ENCODE peak calls at places on chromosomes 16 and 17, in eight cellular contexts. D, X, Z, Y, U, T, C and Q are unnamed samples.

GRCh38 chr17:57553525-57553924 is 191.6 kb downstream of the CCDC182 start:
- DNase-seq in D (no peak), X (no peak), Z (no peak), Y (no peak), U (peak), T (no peak), C (no peak), Q (peak)

GRCh38 chr17:76027159-76027839 is at the start of gene EVPL:
- DNase-seq in D (peak), X (no peak), Z (peak), Y (no peak), U (no peak), T (no peak), C (no peak), Q (no peak)

GRCh38 chr16:10987361-10988163 is 43.2 kb downstream of the CLEC16A start:
- DNase-seq in D (no peak), X (no peak), Z (no peak), Y (no peak), U (no peak), T (no peak), C (no peak), Q (no peak)

GRCh38 chr17:38430316-38430715 is 2.1 kb downstream of the ARHGAP23 start:
- DNase-seq in D (no peak), X (no peak), Z (no peak), Y (no peak), U (no peak), T (no peak), C (no peak), Q (peak)

GRCh38 chr17:68491381-68491849 is 20.8 kb upstream of the PRKAR1A start:
- DNase-seq in D (no peak), X (no peak), Z (no peak), Y (no peak), U (no peak), T (no peak), C (no peak), Q (no peak)

GRCh38 chr16:69057400-69058378 is 47.8 kb upstream of the HAS3 start:
- DNase-seq in D (peak), X (no peak), Z (no peak), Y (no peak), U (no peak), T (peak), C (peak), Q (peak)

GRCh38 chr16:9527976-9528375 is 436.5 kb downstream of the HAPSTR1 start:
- DNase-seq in D (no peak), X (no peak), Z (no peak), Y (no peak), U (no peak), T (no peak), C (no peak), Q (no peak)

GRCh38 chr17:55348749-55349354 is 72.8 kb downstream of the MMD start:
- DNase-seq in D (peak), X (peak), Z (peak), Y (no peak), U (peak), T (peak), C (no peak), Q (peak)

GRCh38 chr16:78925071-78925714 is 675.3 kb downstream of the MAF start:
- DNase-seq in D (peak), X (peak), Z (peak), Y (peak), U (peak), T (peak), C (no peak), Q (no peak)

GRCh38 chr17:60147553-60148241 is 2.1 kb upstream of the CA4 start:
- DNase-seq in D (no peak), X (no peak), Z (no peak), Y (no peak), U (no peak), T (no peak), C (no peak), Q (no peak)

GRCh38 chr16:67845291-67846062 is 1.3 kb upstream of the NUTF2 start:
- DNase-seq in D (no peak), X (no peak), Z (no peak), Y (no peak), U (no peak), T (no peak), C (no peak), Q (no peak)

GRCh38 chr16:30884760-30885159 is 9.1 kb downstream of the BCL7C start:
- DNase-seq in D (no peak), X (no peak), Z (no peak), Y (no peak), U (no peak), T (no peak), C (no peak), Q (no peak)

DNA sequence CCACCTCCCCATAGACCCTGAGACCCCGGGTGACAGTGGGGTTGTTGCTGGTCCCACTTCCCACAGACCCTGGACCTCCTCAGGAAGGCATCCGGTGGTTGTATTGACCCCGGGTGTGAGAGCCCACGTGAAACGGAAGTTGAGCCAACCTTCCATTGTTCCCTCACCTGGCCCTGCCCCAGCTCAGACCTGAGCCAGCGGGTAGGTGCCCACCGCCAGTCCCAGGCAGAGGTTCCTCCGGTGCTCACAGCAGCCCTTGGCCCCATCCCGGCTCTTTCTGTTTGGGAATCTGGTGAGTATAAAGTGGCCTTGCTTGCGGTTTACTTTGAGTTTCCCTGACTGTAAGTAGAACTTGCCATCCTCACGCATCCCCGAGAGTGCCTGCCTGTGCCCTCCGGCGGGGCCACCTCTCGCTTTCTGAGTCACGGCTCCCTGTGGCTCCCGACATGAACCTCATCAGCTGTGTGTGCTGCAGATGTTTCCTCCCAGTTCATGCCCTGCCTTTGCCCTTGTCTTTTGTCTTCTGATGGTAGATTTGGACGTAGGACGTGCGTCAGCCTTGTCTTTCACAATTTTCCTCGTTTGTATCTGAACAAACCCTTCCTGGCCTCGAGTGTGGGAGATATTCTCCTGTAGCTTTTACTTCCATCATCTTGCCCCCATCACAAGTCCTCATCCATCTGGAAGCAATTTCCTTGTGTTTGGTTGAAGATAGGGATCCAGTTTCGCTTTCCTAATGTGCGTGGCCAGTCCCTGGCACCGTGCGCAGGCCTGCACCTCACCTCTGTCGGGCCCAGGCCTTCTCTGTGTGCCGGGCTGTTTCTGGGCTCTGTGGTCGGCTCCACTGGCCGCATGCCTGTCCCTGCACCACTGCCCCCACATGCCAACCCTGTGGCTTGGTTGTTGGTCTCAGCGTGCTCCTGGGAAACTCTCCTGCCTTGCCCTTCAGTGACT is 76.0 kb downstream of the METRNL start:
- DNase-seq in D (no peak), X (no peak), Z (no peak), Y (no peak), U (no peak), T (peak), C (no peak), Q (peak)
- TF ChIP-seq USF2 in D (no peak), X (no peak), Z (no peak), Y (no peak), U (no peak), T (no peak), C (no peak), Q (no peak)

GRCh38 chr16:85556456-85557082 is 56.6 kb upstream of the GSE1 start:
- DNase-seq in D (peak), X (peak), Z (no peak), Y (no peak), U (peak), T (peak), C (no peak), Q (no peak)

GRCh38 chr16:85554114-85554790 is 58.9 kb upstream of the GSE1 start:
- DNase-seq in D (peak), X (no peak), Z (peak), Y (no peak), U (peak), T (peak), C (peak), Q (peak)

GRCh38 chr16:85555549-85556455 is 57.3 kb upstream of the GSE1 start:
- DNase-seq in D (peak), X (peak), Z (peak), Y (no peak), U (peak), T (peak), C (no peak), Q (no peak)

GRCh38 chr16:85553436-85554113 is 59.5 kb upstream of the GSE1 start:
- DNase-seq in D (peak), X (peak), Z (peak), Y (no peak), U (no peak), T (no peak), C (no peak), Q (peak)

DNA sequence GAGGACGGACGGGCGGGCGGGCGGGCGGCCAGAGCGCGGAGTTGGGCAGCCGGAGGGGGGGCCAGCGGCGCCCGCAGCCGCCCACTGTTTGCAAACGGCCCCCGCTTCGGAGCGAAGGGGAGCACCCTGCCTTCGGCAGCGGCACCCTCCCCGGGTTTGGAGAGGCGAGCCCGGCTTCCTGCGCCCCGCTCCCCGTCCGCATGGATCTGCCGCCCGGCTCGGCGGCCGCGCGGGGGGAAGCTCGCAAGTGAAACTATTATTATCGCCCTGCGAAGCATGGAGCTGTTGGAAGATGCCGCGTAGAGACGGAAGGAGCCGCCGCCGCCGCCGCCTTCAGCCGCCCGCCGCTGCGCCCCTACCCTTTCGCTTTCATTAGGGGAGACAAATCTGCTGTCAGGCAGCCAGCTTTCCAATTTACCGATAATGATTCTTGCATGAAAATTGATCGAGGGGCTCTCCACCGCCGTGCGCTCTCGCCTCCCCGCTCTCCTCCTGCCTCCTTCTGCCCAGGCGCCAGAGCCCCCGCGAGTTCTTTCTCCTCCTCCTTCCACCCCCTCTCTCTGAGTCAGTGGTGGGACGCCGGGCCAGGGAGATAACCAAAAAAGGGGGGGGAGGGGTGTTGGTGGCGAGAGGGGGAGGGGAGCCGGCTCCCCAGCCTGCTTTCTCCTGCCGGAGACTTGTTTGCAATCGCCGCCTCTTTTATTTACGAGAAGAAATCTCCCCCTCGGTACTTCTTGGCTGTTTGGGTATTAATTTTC is 58.2 kb upstream of the GSE1 start:
- DNase-seq in D (peak), X (no peak), Z (no peak), Y (no peak), U (peak), T (no peak), C (no peak), Q (peak)
- TF ChIP-seq USF2 in D (no peak), X (no peak), Z (no peak), Y (no peak), U (no peak), T (no peak), C (no peak), Q (no peak)

GRCh38 chr16:59634951-59635350 is 900.8 kb upstream of the GOT2 start:
- DNase-seq in D (no peak), X (no peak), Z (no peak), Y (no peak), U (no peak), T (no peak), C (no peak), Q (peak)

GRCh38 chr16:59635674-59636073 is 901.6 kb upstream of the GOT2 start:
- DNase-seq in D (no peak), X (no peak), Z (no peak), Y (no peak), U (no peak), T (no peak), C (no peak), Q (peak)

GRCh38 chr16:59633996-59634579 is 900.0 kb upstream of the GOT2 start:
- DNase-seq in D (peak), X (no peak), Z (no peak), Y (no peak), U (no peak), T (no peak), C (no peak), Q (peak)

GRCh38 chr16:59632266-59632855 is 898.2 kb upstream of the GOT2 start:
- DNase-seq in D (peak), X (no peak), Z (no peak), Y (no peak), U (no peak), T (no peak), C (no peak), Q (peak)
- TF ChIP-seq USF2 in D (no peak), X (no peak), Z (no peak), Y (no peak), U (no peak), T (no peak), C (no peak), Q (no peak)

DNA sequence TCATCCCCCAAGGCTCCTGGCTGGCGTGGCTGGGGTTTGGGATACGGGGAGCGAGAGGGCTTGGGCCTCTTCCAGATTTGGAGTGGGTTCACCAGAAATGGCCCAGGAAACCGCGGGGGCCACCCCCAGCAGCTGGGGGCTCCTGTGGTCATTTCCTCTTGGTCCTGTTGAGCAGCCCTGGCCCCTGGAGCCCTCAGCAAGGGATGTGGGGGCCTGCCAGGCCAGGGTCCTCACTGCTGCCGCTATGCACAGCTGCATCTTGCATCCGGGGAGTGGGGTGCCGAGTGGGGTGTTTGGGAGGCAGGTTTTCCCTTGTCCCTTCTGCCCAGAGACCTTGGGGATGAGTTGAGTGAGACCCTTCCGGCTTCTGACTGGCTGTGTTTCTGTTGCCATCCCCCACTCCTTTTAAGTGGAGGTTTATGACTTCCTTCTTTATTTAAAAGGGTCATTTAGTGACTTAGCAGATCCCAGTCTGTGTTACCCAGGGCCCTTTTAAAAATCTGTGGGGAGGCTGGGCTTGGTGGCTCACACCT is 319.8 kb downstream of the SEC14L1 start:
- DNase-seq in D (no peak), X (no peak), Z (no peak), Y (no peak), U (no peak), T (no peak), C (no peak), Q (no peak)
- TF ChIP-seq USF2 in D (no peak), X (no peak), Z (no peak), Y (no peak), U (no peak), T (no peak), C (no peak), Q (no peak)

GRCh38 chr17:72463287-72464102 is 342.7 kb downstream of the SOX9 start:
- DNase-seq in D (no peak), X (no peak), Z (no peak), Y (no peak), U (no peak), T (no peak), C (peak), Q (no peak)
- TF ChIP-seq USF2 in D (no peak), X (no peak), Z (no peak), Y (no peak), U (no peak), T (no peak), C (no peak), Q (no peak)

GRCh38 chr16:84314814-84315213 is 20.1 kb downstream of the WFDC1 start:
- DNase-seq in D (no peak), X (no peak), Z (no peak), Y (no peak), U (no peak), T (no peak), C (no peak), Q (peak)
- TF ChIP-seq USF2 in D (no peak), X (no peak), Z (no peak), Y (no peak), U (no peak), T (no peak), C (no peak), Q (no peak)